ENCODE peak calls at places on chromosomes 1 and 21, in five cellular contexts. C is HepG2, J is fibroblast of villous mesenchyme, R is OCI-LY7, O is suprapubic skin. G is an unnamed sample.

GRCh38 chr1:158496379-158496778 is 24.4 kb downstream of the OR10R2 start:
- DNase-seq in C (no peak), J (no peak), R (peak), O (no peak), G (peak)

GRCh38 chr1:6322161-6322560 is 61.3 kb upstream of the GPR153 start:
- DNase-seq in J (no peak), C (no peak), O (no peak), R (no peak), G (no peak)

GRCh38 chr1:3717715-3718601 is 34.3 kb upstream of the CCDC27 start:
- DNase-seq in C (peak), O (no peak), R (peak), J (no peak), G (no peak)

GRCh38 chr1:109910123-109910962 is at the start of gene CSF1:
- DNase-seq in J (peak), C (no peak), R (no peak), O (peak), G (peak)

GRCh38 chr1:1614204-1614953 is 921 bp upstream of the MIB2 start:
- DNase-seq in C (peak), R (no peak), O (peak), J (peak), G (peak)

GRCh38 chr1:93758842-93759515 is 77.3 kb upstream of the BCAR3 start:
- DNase-seq in J (peak), R (no peak), C (peak), O (no peak), G (peak)

GRCh38 chr21:39051561-39051949 is 131.7 kb downstream of the PSMG1 start:
- DNase-seq in O (no peak), R (no peak), J (no peak), C (no peak), G (peak)

GRCh38 chr1:161706116-161706482 is 930 bp upstream of the FCRLA start:
- DNase-seq in O (no peak), J (no peak), R (no peak), C (no peak), G (peak)

GRCh38 chr1:230009611-230010313 is 57.3 kb upstream of the GALNT2 start:
- DNase-seq in O (no peak), C (no peak), J (no peak), R (no peak), G (no peak)

GRCh38 chr1:24102966-24103365 is 9.0 kb downstream of the MYOM3 start:
- DNase-seq in J (no peak), C (no peak), O (no peak), R (no peak), G (no peak)

GRCh38 chr1:15027515-15027948 is 126.0 kb upstream of the TMEM51 start:
- DNase-seq in R (peak), C (peak), O (peak), J (peak), G (peak)

GRCh38 chr1:57770772-57771171 is 346.9 kb upstream of the DAB1 start:
- DNase-seq in O (no peak), R (peak), J (no peak), C (peak), G (peak)

GRCh38 chr1:66940968-66941367 is 16.2 kb downstream of the MIER1 start:
- DNase-seq in C (peak), R (no peak), J (no peak), O (no peak), G (peak)

GRCh38 chr1:165481820-165482532 is 37.0 kb upstream of the RXRG start:
- DNase-seq in C (no peak), R (no peak), J (peak), O (no peak), G (peak)

GRCh38 chr1:188386666-188387065 is 1557.9 kb downstream of the PLA2G4A start:
- DNase-seq in J (no peak), C (no peak), R (no peak), O (no peak), G (no peak)

GRCh38 chr1:161330346-161330745 is 16.2 kb downstream of the SDHC start:
- DNase-seq in O (no peak), J (no peak), C (no peak), R (no peak), G (no peak)

GRCh38 chr21:45291613-45292398 is 4.1 kb upstream of the POFUT2 start:
- DNase-seq in R (no peak), C (no peak), O (peak), J (no peak), G (no peak)

GRCh38 chr1:86195281-86195680 is 38.7 kb upstream of the COL24A1 start:
- DNase-seq in J (no peak), R (no peak), C (no peak), O (no peak), G (no peak)

GRCh38 chr1:200857804-200858203 is 15.0 kb upstream of the GPR25 start:
- DNase-seq in J (peak), C (no peak), O (no peak), R (no peak), G (no peak)

GRCh38 chr1:229155472-229155871 is 115.4 kb upstream of the RAB4A start:
- DNase-seq in J (no peak), O (no peak), C (no peak), R (no peak), G (peak)

GRCh38 chr1:119001181-119002018 is 13.3 kb upstream of the TBX15 start:
- DNase-seq in O (peak), C (no peak), R (no peak), J (no peak), G (peak)
- H3K4me3 ChIP-seq in O (peak), C (no peak), R (no peak), J (peak), G (peak)

GRCh38 chr1:51908499-51908898 is 30.0 kb upstream of the NRDC start:
- DNase-seq in C (no peak), J (no peak), R (no peak), O (no peak), G (no peak)

GRCh38 chr1:51907079-51907702 is 28.7 kb upstream of the NRDC start:
- DNase-seq in J (peak), C (no peak), O (no peak), R (no peak), G (peak)

GRCh38 chr1:51912881-51913280 is 34.4 kb upstream of the NRDC start:
- DNase-seq in R (no peak), O (no peak), C (no peak), J (no peak), G (no peak)

GRCh38 chr1:51910618-51911017 is 32.1 kb upstream of the NRDC start:
- DNase-seq in J (no peak), O (no peak), C (no peak), R (no peak), G (no peak)

GRCh38 chr1:51910182-51910581 is 31.7 kb upstream of the NRDC start:
- DNase-seq in O (no peak), C (no peak), R (no peak), J (no peak), G (no peak)
- TF ChIP-seq CTCF in O (no peak), C (no peak), R (no peak), J (no peak), G (no peak)

GRCh38 chr1:220335668-220336067 is 63.4 kb upstream of the RAB3GAP2 start:
- DNase-seq in J (no peak), R (no peak), C (no peak), O (no peak), G (no peak)

GRCh38 chr1:220342853-220343252 is 70.6 kb upstream of the RAB3GAP2 start:
- DNase-seq in R (no peak), J (no peak), C (no peak), O (no peak), G (no peak)

GRCh38 chr1:220338759-220339158 is 66.5 kb upstream of the RAB3GAP2 start:
- DNase-seq in O (no peak), R (no peak), C (no peak), J (no peak), G (no peak)

GRCh38 chr1:220336391-220337065 is 64.3 kb upstream of the RAB3GAP2 start:
- DNase-seq in R (no peak), C (no peak), O (no peak), J (no peak), G (no peak)

GRCh38 chr1:220339581-220339980 is 67.3 kb upstream of the RAB3GAP2 start:
- DNase-seq in O (no peak), C (no peak), R (no peak), J (no peak), G (peak)
- H3K4me3 ChIP-seq in O (no peak), C (no peak), R (no peak), J (no peak), G (no peak)

GRCh38 chr1:185464788-185465187 is 147.7 kb upstream of the IVNS1ABP start:
- DNase-seq in O (no peak), J (no peak), R (no peak), C (no peak), G (no peak)
- TF ChIP-seq CTCF in O (no peak), J (no peak), R (no peak), C (no peak), G (no peak)

GRCh38 chr21:43985690-43986251 is 26.3 kb upstream of the TRAPPC10 start:
- DNase-seq in R (no peak), O (no peak), J (no peak), C (no peak), G (no peak)
- H3K4me3 ChIP-seq in R (no peak), O (no peak), J (no peak), C (no peak), G (no peak)

GRCh38 chr1:46991083-46991923 is 32.2 kb upstream of the CYP4X1 start:
- DNase-seq in J (peak), C (peak), O (no peak), R (peak), G (peak)
- TF ChIP-seq CTCF in J (no peak), C (peak), O (no peak), R (peak), G (no peak)